ENCODE peak calls at places on chromosomes 11 and 22, in five cellular contexts. One of them, this sample, is unnamed.

GRCh38 chr11:34636127-34636526 is 15.2 kb downstream of the EHF start:
- DNase-seq in HS-5: no peak
- DNase-seq in fibroblast of the conjunctiva: no peak
- DNase-seq in cardiac muscle cell: no peak
- DNase-seq in IMR-90: no peak
- DNase-seq in this sample: no peak

GRCh38 chr22:37726240-37726887 is 29.5 kb downstream of the TRIOBP start:
- DNase-seq in HS-5: no peak
- DNase-seq in fibroblast of the conjunctiva: no peak
- DNase-seq in cardiac muscle cell: no peak
- DNase-seq in IMR-90: peak
- DNase-seq in this sample: no peak

GRCh38 chr11:57338152-57338551 is at the start of gene P2RX3:
- DNase-seq in HS-5: no peak
- DNase-seq in fibroblast of the conjunctiva: no peak
- DNase-seq in cardiac muscle cell: no peak
- DNase-seq in IMR-90: no peak
- DNase-seq in this sample: no peak

GRCh38 chr11:47980907-47981621 is 705 bp downstream of the PTPRJ start:
- DNase-seq in HS-5: no peak
- DNase-seq in fibroblast of the conjunctiva: no peak
- DNase-seq in cardiac muscle cell: peak
- DNase-seq in IMR-90: peak
- DNase-seq in this sample: no peak

GRCh38 chr11:57323503-57324153 is 1.1 kb downstream of the TNKS1BP1 start:
- DNase-seq in HS-5: no peak
- DNase-seq in fibroblast of the conjunctiva: no peak
- DNase-seq in cardiac muscle cell: no peak
- DNase-seq in IMR-90: peak
- DNase-seq in this sample: no peak

GRCh38 chr11:20036625-20037335 is 123.5 kb downstream of the DBX1 start:
- DNase-seq in HS-5: no peak
- DNase-seq in fibroblast of the conjunctiva: no peak
- DNase-seq in cardiac muscle cell: no peak
- DNase-seq in IMR-90: no peak
- DNase-seq in this sample: no peak

GRCh38 chr11:30960387-30960992 is 374.3 kb upstream of the MPPED2 start:
- DNase-seq in HS-5: no peak
- DNase-seq in fibroblast of the conjunctiva: peak
- DNase-seq in cardiac muscle cell: peak
- DNase-seq in IMR-90: peak
- DNase-seq in this sample: peak

GRCh38 chr22:41731609-41732008 is 32.3 kb downstream of the MEI1 start:
- DNase-seq in HS-5: no peak
- DNase-seq in fibroblast of the conjunctiva: no peak
- DNase-seq in cardiac muscle cell: no peak
- DNase-seq in IMR-90: no peak
- DNase-seq in this sample: no peak

GRCh38 chr11:36455658-36456111 is 54.4 kb downstream of the TRAF6 start:
- DNase-seq in HS-5: peak
- DNase-seq in fibroblast of the conjunctiva: peak
- DNase-seq in cardiac muscle cell: peak
- DNase-seq in IMR-90: peak
- DNase-seq in this sample: peak

GRCh38 chr11:22466809-22467208 is 128.6 kb downstream of the SLC17A6 start:
- DNase-seq in HS-5: peak
- DNase-seq in fibroblast of the conjunctiva: no peak
- DNase-seq in cardiac muscle cell: no peak
- DNase-seq in IMR-90: peak
- DNase-seq in this sample: peak

GRCh38 chr22:21947040-21948014 is 5.3 kb downstream of the PPM1F start:
- DNase-seq in HS-5: peak
- DNase-seq in fibroblast of the conjunctiva: peak
- DNase-seq in cardiac muscle cell: peak
- DNase-seq in IMR-90: peak
- DNase-seq in this sample: peak

GRCh38 chr11:108135845-108136599 is 14.7 kb downstream of the ACAT1 start:
- DNase-seq in HS-5: no peak
- DNase-seq in fibroblast of the conjunctiva: peak
- DNase-seq in cardiac muscle cell: no peak
- DNase-seq in IMR-90: peak
- DNase-seq in this sample: no peak

GRCh38 chr11:114316980-114317675 is 20.9 kb downstream of the NNMT start:
- DNase-seq in HS-5: no peak
- DNase-seq in fibroblast of the conjunctiva: no peak
- DNase-seq in cardiac muscle cell: no peak
- DNase-seq in IMR-90: no peak
- DNase-seq in this sample: no peak

GRCh38 chr22:49551897-49552659 is 275.6 kb downstream of the BRD1 start:
- DNase-seq in HS-5: no peak
- DNase-seq in fibroblast of the conjunctiva: no peak
- DNase-seq in cardiac muscle cell: no peak
- DNase-seq in IMR-90: no peak
- DNase-seq in this sample: no peak

GRCh38 chr11:96156379-96156722 is 186.6 kb downstream of the MAML2 start:
- DNase-seq in HS-5: no peak
- DNase-seq in fibroblast of the conjunctiva: no peak
- DNase-seq in cardiac muscle cell: no peak
- DNase-seq in IMR-90: no peak
- DNase-seq in this sample: no peak

GRCh38 chr22:50257451-50258360 is 3.8 kb downstream of the MAPK12 start:
- DNase-seq in HS-5: no peak
- DNase-seq in fibroblast of the conjunctiva: no peak
- DNase-seq in cardiac muscle cell: no peak
- DNase-seq in IMR-90: no peak
- DNase-seq in this sample: no peak

GRCh38 chr11:118521892-118522311 is 5.4 kb upstream of the TTC36 start:
- DNase-seq in HS-5: no peak
- DNase-seq in fibroblast of the conjunctiva: no peak
- DNase-seq in cardiac muscle cell: no peak
- DNase-seq in IMR-90: no peak
- DNase-seq in this sample: no peak

GRCh38 chr11:111540114-111540920 is at the start of gene LAYN:
- DNase-seq in HS-5: no peak
- DNase-seq in fibroblast of the conjunctiva: no peak
- DNase-seq in cardiac muscle cell: peak
- DNase-seq in IMR-90: peak
- DNase-seq in this sample: no peak

GRCh38 chr11:15139958-15140659 is 25.4 kb downstream of the INSC start:
- DNase-seq in HS-5: no peak
- DNase-seq in fibroblast of the conjunctiva: no peak
- DNase-seq in cardiac muscle cell: no peak
- DNase-seq in IMR-90: no peak
- DNase-seq in this sample: no peak

GRCh38 chr11:122287401-122287800 is 171.4 kb upstream of the BLID start:
- DNase-seq in HS-5: no peak
- DNase-seq in fibroblast of the conjunctiva: no peak
- DNase-seq in cardiac muscle cell: no peak
- DNase-seq in IMR-90: no peak
- DNase-seq in this sample: no peak

GRCh38 chr22:45208993-45209838 is 31.5 kb downstream of the KIAA0930 start:
- DNase-seq in HS-5: peak
- DNase-seq in fibroblast of the conjunctiva: peak
- DNase-seq in cardiac muscle cell: no peak
- DNase-seq in IMR-90: peak
- DNase-seq in this sample: peak

GRCh38 chr11:113193894-113194293 is 120.5 kb upstream of the TTC12 start:
- DNase-seq in HS-5: no peak
- DNase-seq in fibroblast of the conjunctiva: no peak
- DNase-seq in cardiac muscle cell: no peak
- DNase-seq in IMR-90: no peak
- DNase-seq in this sample: no peak